ENCODE peak calls at places on chromosomes 5 and 9, in four cellular contexts. One of them, this sample, is unnamed.

GRCh38 chr5:83956386-83956785 is 235.7 kb upstream of the HAPLN1 start:
- DNase-seq in activated CD4-positive, alpha-beta T cell treated with anti-CD3 and anti-CD28 coated beads for 48 hours: no peak
- DNase-seq in activated T-helper 1 cell treated with anti-CD3 and anti-CD28 coated beads, Interleukin-2, amount 50 U/mL, for 16 hours: no peak
- DNase-seq in SW480: no peak
- DNase-seq in this sample: no peak

GRCh38 chr9:34988218-34989055 is 1.1 kb upstream of the DNAJB5 start:
- DNase-seq in SW480: peak
- DNase-seq in activated CD4-positive, alpha-beta T cell treated with anti-CD3 and anti-CD28 coated beads for 48 hours: peak
- DNase-seq in activated T-helper 1 cell treated with anti-CD3 and anti-CD28 coated beads, Interleukin-2, amount 50 U/mL, for 16 hours: peak
- DNase-seq in this sample: peak

GRCh38 chr5:10479226-10479721 is 37.6 kb downstream of the ROPN1L start:
- DNase-seq in SW480: peak
- DNase-seq in activated CD4-positive, alpha-beta T cell treated with anti-CD3 and anti-CD28 coated beads for 48 hours: no peak
- DNase-seq in activated T-helper 1 cell treated with anti-CD3 and anti-CD28 coated beads, Interleukin-2, amount 50 U/mL, for 16 hours: no peak
- DNase-seq in this sample: peak

GRCh38 chr5:60178101-60178500 is 284.6 kb upstream of the PDE4D start:
- DNase-seq in activated CD4-positive, alpha-beta T cell treated with anti-CD3 and anti-CD28 coated beads for 48 hours: no peak
- DNase-seq in SW480: no peak
- DNase-seq in activated T-helper 1 cell treated with anti-CD3 and anti-CD28 coated beads, Interleukin-2, amount 50 U/mL, for 16 hours: no peak
- DNase-seq in this sample: no peak

GRCh38 chr5:28328691-28329090 is 1290.3 kb upstream of the CDH9 start:
- DNase-seq in activated CD4-positive, alpha-beta T cell treated with anti-CD3 and anti-CD28 coated beads for 48 hours: no peak
- DNase-seq in SW480: no peak
- DNase-seq in activated T-helper 1 cell treated with anti-CD3 and anti-CD28 coated beads, Interleukin-2, amount 50 U/mL, for 16 hours: no peak
- DNase-seq in this sample: no peak

GRCh38 chr9:89387970-89388867 is 69.9 kb downstream of the SECISBP2 start:
- DNase-seq in SW480: no peak
- DNase-seq in activated CD4-positive, alpha-beta T cell treated with anti-CD3 and anti-CD28 coated beads for 48 hours: no peak
- DNase-seq in activated T-helper 1 cell treated with anti-CD3 and anti-CD28 coated beads, Interleukin-2, amount 50 U/mL, for 16 hours: no peak
- DNase-seq in this sample: peak

GRCh38 chr5:33401482-33402390 is 39.0 kb upstream of the TARS1 start:
- DNase-seq in activated T-helper 1 cell treated with anti-CD3 and anti-CD28 coated beads, Interleukin-2, amount 50 U/mL, for 16 hours: no peak
- DNase-seq in SW480: peak
- DNase-seq in activated CD4-positive, alpha-beta T cell treated with anti-CD3 and anti-CD28 coated beads for 48 hours: no peak
- DNase-seq in this sample: no peak

GRCh38 chr5:31495336-31495735 is 36.6 kb downstream of the DROSHA start:
- DNase-seq in activated CD4-positive, alpha-beta T cell treated with anti-CD3 and anti-CD28 coated beads for 48 hours: no peak
- DNase-seq in SW480: no peak
- DNase-seq in activated T-helper 1 cell treated with anti-CD3 and anti-CD28 coated beads, Interleukin-2, amount 50 U/mL, for 16 hours: no peak
- DNase-seq in this sample: no peak

GRCh38 chr9:107750741-107751521 is 261.4 kb upstream of the KLF4 start:
- DNase-seq in activated CD4-positive, alpha-beta T cell treated with anti-CD3 and anti-CD28 coated beads for 48 hours: no peak
- DNase-seq in activated T-helper 1 cell treated with anti-CD3 and anti-CD28 coated beads, Interleukin-2, amount 50 U/mL, for 16 hours: no peak
- DNase-seq in SW480: peak
- DNase-seq in this sample: peak

GRCh38 chr5:30650311-30650710 is 543.2 kb upstream of the CDH6 start:
- DNase-seq in activated T-helper 1 cell treated with anti-CD3 and anti-CD28 coated beads, Interleukin-2, amount 50 U/mL, for 16 hours: no peak
- DNase-seq in SW480: no peak
- DNase-seq in activated CD4-positive, alpha-beta T cell treated with anti-CD3 and anti-CD28 coated beads for 48 hours: no peak
- DNase-seq in this sample: no peak

GRCh38 chr9:95461448-95462381 is 55.1 kb downstream of the PTCH1 start:
- DNase-seq in SW480: no peak
- DNase-seq in activated CD4-positive, alpha-beta T cell treated with anti-CD3 and anti-CD28 coated beads for 48 hours: no peak
- DNase-seq in activated T-helper 1 cell treated with anti-CD3 and anti-CD28 coated beads, Interleukin-2, amount 50 U/mL, for 16 hours: no peak
- DNase-seq in this sample: no peak

GRCh38 chr5:56900395-56900794 is 9.0 kb upstream of the SETD9 start:
- DNase-seq in SW480: no peak
- DNase-seq in activated T-helper 1 cell treated with anti-CD3 and anti-CD28 coated beads, Interleukin-2, amount 50 U/mL, for 16 hours: no peak
- DNase-seq in activated CD4-positive, alpha-beta T cell treated with anti-CD3 and anti-CD28 coated beads for 48 hours: no peak
- DNase-seq in this sample: no peak

GRCh38 chr9:136804509-136805206 is 3.1 kb upstream of the RABL6 start:
- DNase-seq in activated CD4-positive, alpha-beta T cell treated with anti-CD3 and anti-CD28 coated beads for 48 hours: no peak
- DNase-seq in activated T-helper 1 cell treated with anti-CD3 and anti-CD28 coated beads, Interleukin-2, amount 50 U/mL, for 16 hours: no peak
- DNase-seq in SW480: no peak
- DNase-seq in this sample: no peak

GRCh38 chr9:133954862-133955529 is 37.1 kb downstream of the VAV2 start:
- DNase-seq in SW480: no peak
- DNase-seq in activated T-helper 1 cell treated with anti-CD3 and anti-CD28 coated beads, Interleukin-2, amount 50 U/mL, for 16 hours: no peak
- DNase-seq in activated CD4-positive, alpha-beta T cell treated with anti-CD3 and anti-CD28 coated beads for 48 hours: peak
- DNase-seq in this sample: no peak

GRCh38 chr5:8729437-8729836 is 816.4 kb downstream of the SEMA5A start:
- DNase-seq in SW480: no peak
- DNase-seq in activated T-helper 1 cell treated with anti-CD3 and anti-CD28 coated beads, Interleukin-2, amount 50 U/mL, for 16 hours: no peak
- DNase-seq in activated CD4-positive, alpha-beta T cell treated with anti-CD3 and anti-CD28 coated beads for 48 hours: no peak
- DNase-seq in this sample: no peak

GRCh38 chr5:72171667-72172066 is 64.4 kb downstream of the MAP1B start:
- DNase-seq in activated CD4-positive, alpha-beta T cell treated with anti-CD3 and anti-CD28 coated beads for 48 hours: peak
- DNase-seq in SW480: no peak
- DNase-seq in activated T-helper 1 cell treated with anti-CD3 and anti-CD28 coated beads, Interleukin-2, amount 50 U/mL, for 16 hours: no peak
- DNase-seq in this sample: no peak

GRCh38 chr5:123035950-123036390 is 555 bp downstream of the PPIC start:
- DNase-seq in activated T-helper 1 cell treated with anti-CD3 and anti-CD28 coated beads, Interleukin-2, amount 50 U/mL, for 16 hours: no peak
- DNase-seq in activated CD4-positive, alpha-beta T cell treated with anti-CD3 and anti-CD28 coated beads for 48 hours: peak
- DNase-seq in SW480: peak
- DNase-seq in this sample: peak

GRCh38 chr5:149205625-149206523 is 64.6 kb downstream of the ABLIM3 start:
- DNase-seq in activated CD4-positive, alpha-beta T cell treated with anti-CD3 and anti-CD28 coated beads for 48 hours: no peak
- DNase-seq in activated T-helper 1 cell treated with anti-CD3 and anti-CD28 coated beads, Interleukin-2, amount 50 U/mL, for 16 hours: no peak
- DNase-seq in SW480: no peak
- DNase-seq in this sample: peak

GRCh38 chr9:1050125-1050895 is at the start of gene DMRT2:
- DNase-seq in SW480: peak
- DNase-seq in activated CD4-positive, alpha-beta T cell treated with anti-CD3 and anti-CD28 coated beads for 48 hours: peak
- DNase-seq in activated T-helper 1 cell treated with anti-CD3 and anti-CD28 coated beads, Interleukin-2, amount 50 U/mL, for 16 hours: no peak
- DNase-seq in this sample: peak

GRCh38 chr5:179839328-179840256 is 18.9 kb downstream of the SQSTM1 start:
- DNase-seq in SW480: no peak
- DNase-seq in activated T-helper 1 cell treated with anti-CD3 and anti-CD28 coated beads, Interleukin-2, amount 50 U/mL, for 16 hours: no peak
- DNase-seq in activated CD4-positive, alpha-beta T cell treated with anti-CD3 and anti-CD28 coated beads for 48 hours: no peak
- DNase-seq in this sample: peak

GRCh38 chr5:175788155-175788787 is 83.1 kb upstream of the CPLX2 start:
- DNase-seq in activated CD4-positive, alpha-beta T cell treated with anti-CD3 and anti-CD28 coated beads for 48 hours: no peak
- DNase-seq in SW480: no peak
- DNase-seq in activated T-helper 1 cell treated with anti-CD3 and anti-CD28 coated beads, Interleukin-2, amount 50 U/mL, for 16 hours: no peak
- DNase-seq in this sample: no peak

GRCh38 chr5:157924931-157925729 is 66.2 kb upstream of the CLINT1 start:
- DNase-seq in activated CD4-positive, alpha-beta T cell treated with anti-CD3 and anti-CD28 coated beads for 48 hours: peak
- DNase-seq in activated T-helper 1 cell treated with anti-CD3 and anti-CD28 coated beads, Interleukin-2, amount 50 U/mL, for 16 hours: no peak
- DNase-seq in SW480: no peak
- DNase-seq in this sample: no peak

GRCh38 chr9:91001146-91001611 is 199.6 kb downstream of the SYK start:
- DNase-seq in activated T-helper 1 cell treated with anti-CD3 and anti-CD28 coated beads, Interleukin-2, amount 50 U/mL, for 16 hours: no peak
- DNase-seq in activated CD4-positive, alpha-beta T cell treated with anti-CD3 and anti-CD28 coated beads for 48 hours: peak
- DNase-seq in SW480: peak
- DNase-seq in this sample: no peak

GRCh38 chr5:10546186-10546585 is 17.7 kb upstream of the ANKRD33B start:
- DNase-seq in activated T-helper 1 cell treated with anti-CD3 and anti-CD28 coated beads, Interleukin-2, amount 50 U/mL, for 16 hours: no peak
- DNase-seq in SW480: no peak
- DNase-seq in activated CD4-positive, alpha-beta T cell treated with anti-CD3 and anti-CD28 coated beads for 48 hours: no peak
- DNase-seq in this sample: no peak

GRCh38 chr5:91212336-91213092 is 170.6 kb downstream of the ARRDC3 start:
- DNase-seq in SW480: peak
- DNase-seq in activated T-helper 1 cell treated with anti-CD3 and anti-CD28 coated beads, Interleukin-2, amount 50 U/mL, for 16 hours: no peak
- DNase-seq in activated CD4-positive, alpha-beta T cell treated with anti-CD3 and anti-CD28 coated beads for 48 hours: no peak
- DNase-seq in this sample: no peak

GRCh38 chr5:61467766-61468482 is 135.9 kb downstream of the ZSWIM6 start:
- DNase-seq in activated T-helper 1 cell treated with anti-CD3 and anti-CD28 coated beads, Interleukin-2, amount 50 U/mL, for 16 hours: no peak
- DNase-seq in activated CD4-positive, alpha-beta T cell treated with anti-CD3 and anti-CD28 coated beads for 48 hours: no peak
- DNase-seq in SW480: no peak
- DNase-seq in this sample: no peak

GRCh38 chr9:97934321-97935115 is 3.5 kb downstream of the HEMGN start:
- DNase-seq in activated CD4-positive, alpha-beta T cell treated with anti-CD3 and anti-CD28 coated beads for 48 hours: no peak
- DNase-seq in SW480: no peak
- DNase-seq in activated T-helper 1 cell treated with anti-CD3 and anti-CD28 coated beads, Interleukin-2, amount 50 U/mL, for 16 hours: no peak
- DNase-seq in this sample: no peak

GRCh38 chr9:94987731-94988130 is 261.2 kb downstream of the AOPEP start:
- DNase-seq in SW480: no peak
- DNase-seq in activated T-helper 1 cell treated with anti-CD3 and anti-CD28 coated beads, Interleukin-2, amount 50 U/mL, for 16 hours: no peak
- DNase-seq in activated CD4-positive, alpha-beta T cell treated with anti-CD3 and anti-CD28 coated beads for 48 hours: no peak
- DNase-seq in this sample: no peak

GRCh38 chr5:56838409-56839039 is 23.2 kb downstream of the MAP3K1 start:
- DNase-seq in activated CD4-positive, alpha-beta T cell treated with anti-CD3 and anti-CD28 coated beads for 48 hours: no peak
- DNase-seq in SW480: peak
- DNase-seq in activated T-helper 1 cell treated with anti-CD3 and anti-CD28 coated beads, Interleukin-2, amount 50 U/mL, for 16 hours: no peak
- DNase-seq in this sample: no peak

GRCh38 chr9:122498883-122499288 is 11.7 kb upstream of the OR1J2 start:
- DNase-seq in activated T-helper 1 cell treated with anti-CD3 and anti-CD28 coated beads, Interleukin-2, amount 50 U/mL, for 16 hours: no peak
- DNase-seq in activated CD4-positive, alpha-beta T cell treated with anti-CD3 and anti-CD28 coated beads for 48 hours: peak
- DNase-seq in SW480: peak
- DNase-seq in this sample: no peak

GRCh38 chr9:131174681-131175239 is 49.4 kb downstream of the NUP214 start:
- DNase-seq in activated CD4-positive, alpha-beta T cell treated with anti-CD3 and anti-CD28 coated beads for 48 hours: peak
- DNase-seq in activated T-helper 1 cell treated with anti-CD3 and anti-CD28 coated beads, Interleukin-2, amount 50 U/mL, for 16 hours: no peak
- DNase-seq in SW480: no peak
- DNase-seq in this sample: no peak

GRCh38 chr5:38557309-38557710 is 864 bp upstream of the LIFR start:
- DNase-seq in SW480: no peak
- DNase-seq in activated CD4-positive, alpha-beta T cell treated with anti-CD3 and anti-CD28 coated beads for 48 hours: no peak
- DNase-seq in activated T-helper 1 cell treated with anti-CD3 and anti-CD28 coated beads, Interleukin-2, amount 50 U/mL, for 16 hours: no peak
- DNase-seq in this sample: no peak

GRCh38 chr5:169100735-169101075 is 200.2 kb downstream of the SLIT3 start:
- DNase-seq in activated CD4-positive, alpha-beta T cell treated with anti-CD3 and anti-CD28 coated beads for 48 hours: no peak
- DNase-seq in activated T-helper 1 cell treated with anti-CD3 and anti-CD28 coated beads, Interleukin-2, amount 50 U/mL, for 16 hours: no peak
- DNase-seq in SW480: peak
- DNase-seq in this sample: no peak

GRCh38 chr5:94422819-94423218 is 195.6 kb downstream of the KIAA0825 start:
- DNase-seq in activated CD4-positive, alpha-beta T cell treated with anti-CD3 and anti-CD28 coated beads for 48 hours: no peak
- DNase-seq in SW480: peak
- DNase-seq in activated T-helper 1 cell treated with anti-CD3 and anti-CD28 coated beads, Interleukin-2, amount 50 U/mL, for 16 hours: no peak
- DNase-seq in this sample: no peak

GRCh38 chr9:82164159-82164558 is 175.6 kb downstream of the SPATA31D1 start:
- DNase-seq in activated CD4-positive, alpha-beta T cell treated with anti-CD3 and anti-CD28 coated beads for 48 hours: no peak
- DNase-seq in SW480: no peak
- DNase-seq in activated T-helper 1 cell treated with anti-CD3 and anti-CD28 coated beads, Interleukin-2, amount 50 U/mL, for 16 hours: no peak
- DNase-seq in this sample: no peak

GRCh38 chr9:33818832-33819500 is 2.0 kb downstream of the UBE2R2 start:
- DNase-seq in activated CD4-positive, alpha-beta T cell treated with anti-CD3 and anti-CD28 coated beads for 48 hours: no peak
- DNase-seq in SW480: no peak
- DNase-seq in activated T-helper 1 cell treated with anti-CD3 and anti-CD28 coated beads, Interleukin-2, amount 50 U/mL, for 16 hours: no peak
- DNase-seq in this sample: no peak

GRCh38 chr9:136665704-136666363 is 3.1 kb downstream of the EGFL7 start:
- DNase-seq in activated T-helper 1 cell treated with anti-CD3 and anti-CD28 coated beads, Interleukin-2, amount 50 U/mL, for 16 hours: no peak
- DNase-seq in activated CD4-positive, alpha-beta T cell treated with anti-CD3 and anti-CD28 coated beads for 48 hours: no peak
- DNase-seq in SW480: no peak
- DNase-seq in this sample: no peak

This sample was measured in left lung.